ENCODE peak calls at places on chromosomes 3 and 15, in nine cellular contexts. One of them, this sample, is unnamed.

GRCh38 chr15:98958918-98959639 is 48.5 kb downstream of the PGPEP1L start:
- DNase-seq in lung: no peak
- DNase-seq in stomach: no peak
- DNase-seq in CD8-positive, alpha-beta T cell: no peak
- DNase-seq in cardiac muscle cell: no peak
- DNase-seq in SK-N-SH: no peak
- DNase-seq in HL-60: no peak
- DNase-seq in uterus: no peak
- DNase-seq in fibroblast of the aortic adventitia: no peak
- DNase-seq in this sample: no peak

GRCh38 chr15:88454867-88455810 is 12.0 kb downstream of the MRPL46 start:
- DNase-seq in SK-N-SH: peak; percentile 79
- DNase-seq in CD8-positive, alpha-beta T cell: no peak
- DNase-seq in fibroblast of the aortic adventitia: peak; percentile 81
- DNase-seq in HL-60: peak; percentile 64
- DNase-seq in lung: peak; percentile 58
- DNase-seq in uterus: peak; percentile 48
- DNase-seq in stomach: peak; percentile 67
- DNase-seq in cardiac muscle cell: peak; percentile 82
- DNase-seq in this sample: peak; percentile 38

GRCh38 chr3:172512363-172512762 is 10.9 kb downstream of the TNFSF10 start:
- DNase-seq in fibroblast of the aortic adventitia: peak; percentile 62
- DNase-seq in lung: peak; percentile 76
- DNase-seq in cardiac muscle cell: peak; percentile 93
- DNase-seq in HL-60: peak; percentile 99
- DNase-seq in SK-N-SH: no peak
- DNase-seq in uterus: no peak
- DNase-seq in CD8-positive, alpha-beta T cell: peak; percentile 41
- DNase-seq in stomach: peak; percentile 45
- DNase-seq in this sample: no peak

GRCh38 chr3:37824090-37824953 is 37.4 kb upstream of the CTDSPL start:
- DNase-seq in CD8-positive, alpha-beta T cell: no peak
- DNase-seq in cardiac muscle cell: no peak
- DNase-seq in fibroblast of the aortic adventitia: no peak
- DNase-seq in lung: no peak
- DNase-seq in uterus: no peak
- DNase-seq in HL-60: no peak
- DNase-seq in stomach: no peak
- DNase-seq in SK-N-SH: no peak
- DNase-seq in this sample: no peak

GRCh38 chr3:35426581-35426980 is 212.7 kb upstream of the ARPP21 start:
- DNase-seq in stomach: no peak
- DNase-seq in cardiac muscle cell: no peak
- DNase-seq in SK-N-SH: no peak
- DNase-seq in fibroblast of the aortic adventitia: no peak
- DNase-seq in uterus: no peak
- DNase-seq in HL-60: no peak
- DNase-seq in CD8-positive, alpha-beta T cell: no peak
- DNase-seq in lung: no peak
- DNase-seq in this sample: peak; percentile 53

GRCh38 chr3:188153949-188154757 is at the start of gene LPP:
- DNase-seq in HL-60: peak; percentile 92
- DNase-seq in cardiac muscle cell: peak; percentile 89
- DNase-seq in CD8-positive, alpha-beta T cell: peak; percentile 66
- DNase-seq in uterus: peak; percentile 71
- DNase-seq in stomach: peak; percentile 85
- DNase-seq in fibroblast of the aortic adventitia: peak; percentile 67
- DNase-seq in SK-N-SH: peak; percentile 72
- DNase-seq in lung: peak; percentile 89
- DNase-seq in this sample: no peak

GRCh38 chr15:40343512-40343911 is 2.8 kb upstream of the CCDC9B start:
- DNase-seq in CD8-positive, alpha-beta T cell: no peak
- DNase-seq in cardiac muscle cell: peak; percentile 93
- DNase-seq in fibroblast of the aortic adventitia: peak; percentile 90
- DNase-seq in uterus: no peak
- DNase-seq in stomach: no peak
- DNase-seq in HL-60: no peak
- DNase-seq in lung: no peak
- DNase-seq in SK-N-SH: no peak
- DNase-seq in this sample: no peak

GRCh38 chr3:98886525-98886924 is 15.0 kb downstream of the DCBLD2 start:
- DNase-seq in SK-N-SH: no peak
- DNase-seq in cardiac muscle cell: no peak
- DNase-seq in uterus: no peak
- DNase-seq in fibroblast of the aortic adventitia: no peak
- DNase-seq in lung: no peak
- DNase-seq in CD8-positive, alpha-beta T cell: no peak
- DNase-seq in stomach: no peak
- DNase-seq in HL-60: no peak
- DNase-seq in this sample: no peak

GRCh38 chr3:102673271-102674115 is 238.7 kb downstream of the ZPLD1 start:
- DNase-seq in uterus: peak; percentile 33
- DNase-seq in cardiac muscle cell: peak; percentile 69
- DNase-seq in stomach: peak; percentile 59
- DNase-seq in HL-60: peak; percentile 38
- DNase-seq in lung: peak; percentile 47
- DNase-seq in CD8-positive, alpha-beta T cell: peak; percentile 34
- DNase-seq in SK-N-SH: peak; percentile 64
- DNase-seq in fibroblast of the aortic adventitia: peak; percentile 46
- DNase-seq in this sample: peak; percentile 29

GRCh38 chr15:42456971-42457370 is 34.0 kb downstream of the ZNF106 start:
- DNase-seq in cardiac muscle cell: peak; percentile 45
- DNase-seq in uterus: no peak
- DNase-seq in CD8-positive, alpha-beta T cell: no peak
- DNase-seq in lung: no peak
- DNase-seq in HL-60: no peak
- DNase-seq in SK-N-SH: no peak
- DNase-seq in stomach: no peak
- DNase-seq in fibroblast of the aortic adventitia: peak; percentile 43
- DNase-seq in this sample: no peak

GRCh38 chr3:43855674-43856299 is 165.0 kb downstream of the ABHD5 start:
- DNase-seq in lung: peak; percentile 70
- DNase-seq in uterus: no peak
- DNase-seq in cardiac muscle cell: peak; percentile 78
- DNase-seq in SK-N-SH: peak; percentile 58
- DNase-seq in fibroblast of the aortic adventitia: peak; percentile 52
- DNase-seq in HL-60: peak; percentile 72
- DNase-seq in stomach: peak; percentile 69
- DNase-seq in CD8-positive, alpha-beta T cell: peak; percentile 5
- DNase-seq in this sample: peak; percentile 20

GRCh38 chr3:73056365-73057150 is 4.9 kb upstream of the EBLN2 start:
- DNase-seq in cardiac muscle cell: peak; percentile 64
- DNase-seq in SK-N-SH: peak; percentile 42
- DNase-seq in HL-60: no peak
- DNase-seq in CD8-positive, alpha-beta T cell: no peak
- DNase-seq in lung: no peak
- DNase-seq in uterus: no peak
- DNase-seq in fibroblast of the aortic adventitia: peak; percentile 85
- DNase-seq in stomach: no peak
- DNase-seq in this sample: peak; percentile 63

GRCh38 chr3:50378024-50378423 is 18.7 kb upstream of the TMEM115 start:
- DNase-seq in stomach: no peak
- DNase-seq in HL-60: no peak
- DNase-seq in fibroblast of the aortic adventitia: no peak
- DNase-seq in uterus: no peak
- DNase-seq in cardiac muscle cell: no peak
- DNase-seq in SK-N-SH: no peak
- DNase-seq in lung: no peak
- DNase-seq in CD8-positive, alpha-beta T cell: no peak
- DNase-seq in this sample: no peak
- TF ChIP-seq CTCF in stomach: no peak
- TF ChIP-seq CTCF in HL-60: no peak
- TF ChIP-seq CTCF in fibroblast of the aortic adventitia: no peak
- TF ChIP-seq CTCF in uterus: no peak
- TF ChIP-seq CTCF in cardiac muscle cell: no peak
- TF ChIP-seq CTCF in SK-N-SH: no peak
- TF ChIP-seq CTCF in lung: no peak
- TF ChIP-seq CTCF in CD8-positive, alpha-beta T cell: no peak
- TF ChIP-seq CTCF in this sample: no peak

GRCh38 chr3:114746502-114746901 is 400.6 kb downstream of the ZBTB20 start:
- DNase-seq in SK-N-SH: no peak
- DNase-seq in HL-60: no peak
- DNase-seq in stomach: no peak
- DNase-seq in CD8-positive, alpha-beta T cell: no peak
- DNase-seq in lung: no peak
- DNase-seq in fibroblast of the aortic adventitia: peak; percentile 52
- DNase-seq in cardiac muscle cell: no peak
- DNase-seq in uterus: no peak
- DNase-seq in this sample: no peak

GRCh38 chr3:114741066-114741465 is 406.0 kb downstream of the ZBTB20 start:
- DNase-seq in lung: no peak
- DNase-seq in fibroblast of the aortic adventitia: peak; percentile 37
- DNase-seq in cardiac muscle cell: no peak
- DNase-seq in uterus: no peak
- DNase-seq in HL-60: no peak
- DNase-seq in CD8-positive, alpha-beta T cell: no peak
- DNase-seq in SK-N-SH: no peak
- DNase-seq in stomach: no peak
- DNase-seq in this sample: no peak

GRCh38 chr3:114743746-114744145 is 403.3 kb downstream of the ZBTB20 start:
- DNase-seq in uterus: no peak
- DNase-seq in fibroblast of the aortic adventitia: no peak
- DNase-seq in stomach: no peak
- DNase-seq in CD8-positive, alpha-beta T cell: no peak
- DNase-seq in SK-N-SH: no peak
- DNase-seq in lung: no peak
- DNase-seq in HL-60: no peak
- DNase-seq in cardiac muscle cell: no peak
- DNase-seq in this sample: no peak

GRCh38 chr3:114739627-114740026 is 407.5 kb downstream of the ZBTB20 start:
- DNase-seq in SK-N-SH: no peak
- DNase-seq in cardiac muscle cell: no peak
- DNase-seq in fibroblast of the aortic adventitia: no peak
- DNase-seq in CD8-positive, alpha-beta T cell: no peak
- DNase-seq in lung: no peak
- DNase-seq in stomach: no peak
- DNase-seq in uterus: no peak
- DNase-seq in HL-60: no peak
- DNase-seq in this sample: no peak

GRCh38 chr3:114745322-114746240 is 401.5 kb downstream of the ZBTB20 start:
- DNase-seq in fibroblast of the aortic adventitia: peak; percentile 82
- DNase-seq in cardiac muscle cell: peak; percentile 67
- DNase-seq in HL-60: no peak
- DNase-seq in uterus: no peak
- DNase-seq in stomach: no peak
- DNase-seq in lung: no peak
- DNase-seq in CD8-positive, alpha-beta T cell: no peak
- DNase-seq in SK-N-SH: no peak
- DNase-seq in this sample: peak; percentile 11
- H3K4me3 ChIP-seq in fibroblast of the aortic adventitia: no peak overlapping the region
- H3K4me3 ChIP-seq in cardiac muscle cell: no peak overlapping the region
- H3K4me3 ChIP-seq in HL-60: no peak overlapping the region
- H3K4me3 ChIP-seq in uterus: no peak overlapping the region
- H3K4me3 ChIP-seq in stomach: no peak overlapping the region
- H3K4me3 ChIP-seq in lung: no peak overlapping the region
- H3K4me3 ChIP-seq in CD8-positive, alpha-beta T cell: no peak overlapping the region
- H3K4me3 ChIP-seq in SK-N-SH: no peak overlapping the region
- H3K4me3 ChIP-seq in this sample: no peak overlapping the region

GRCh38 chr3:30749230-30749629 is 142.8 kb downstream of the TGFBR2 start:
- DNase-seq in CD8-positive, alpha-beta T cell: no peak
- DNase-seq in fibroblast of the aortic adventitia: no peak
- DNase-seq in HL-60: no peak
- DNase-seq in stomach: no peak
- DNase-seq in lung: no peak
- DNase-seq in cardiac muscle cell: no peak
- DNase-seq in SK-N-SH: no peak
- DNase-seq in uterus: no peak
- DNase-seq in this sample: no peak

GRCh38 chr3:30750967-30751366 is 143.5 kb downstream of the GADL1 start:
- DNase-seq in HL-60: no peak
- DNase-seq in CD8-positive, alpha-beta T cell: no peak
- DNase-seq in stomach: no peak
- DNase-seq in fibroblast of the aortic adventitia: no peak
- DNase-seq in lung: no peak
- DNase-seq in cardiac muscle cell: no peak
- DNase-seq in uterus: no peak
- DNase-seq in SK-N-SH: no peak
- DNase-seq in this sample: no peak

GRCh38 chr3:30747771-30748281 is 141.4 kb downstream of the TGFBR2 start:
- DNase-seq in HL-60: no peak
- DNase-seq in fibroblast of the aortic adventitia: peak; percentile 68
- DNase-seq in cardiac muscle cell: peak; percentile 67
- DNase-seq in uterus: no peak
- DNase-seq in CD8-positive, alpha-beta T cell: no peak
- DNase-seq in SK-N-SH: peak; percentile 19
- DNase-seq in stomach: no peak
- DNase-seq in lung: no peak
- DNase-seq in this sample: peak; percentile 16

GRCh38 chr3:30752961-30753360 is 141.5 kb downstream of the GADL1 start:
- DNase-seq in lung: peak; percentile 38
- DNase-seq in HL-60: peak; percentile 71
- DNase-seq in uterus: no peak
- DNase-seq in SK-N-SH: no peak
- DNase-seq in stomach: peak; percentile 34
- DNase-seq in CD8-positive, alpha-beta T cell: no peak
- DNase-seq in cardiac muscle cell: peak; percentile 74
- DNase-seq in fibroblast of the aortic adventitia: peak; percentile 84
- DNase-seq in this sample: peak; percentile 15

GRCh38 chr3:30751610-30752299 is 142.7 kb downstream of the GADL1 start:
- DNase-seq in stomach: peak; percentile 27
- DNase-seq in HL-60: peak; percentile 22
- DNase-seq in SK-N-SH: peak; percentile 24
- DNase-seq in fibroblast of the aortic adventitia: peak; percentile 68
- DNase-seq in CD8-positive, alpha-beta T cell: peak; percentile 36
- DNase-seq in lung: no peak
- DNase-seq in uterus: peak; percentile 21
- DNase-seq in cardiac muscle cell: peak; percentile 71
- DNase-seq in this sample: peak; percentile 27
- TF ChIP-seq CTCF in stomach: no peak
- TF ChIP-seq CTCF in HL-60: no peak
- TF ChIP-seq CTCF in SK-N-SH: peak; percentile 69
- TF ChIP-seq CTCF in fibroblast of the aortic adventitia: peak; percentile 41
- TF ChIP-seq CTCF in CD8-positive, alpha-beta T cell: peak; percentile 55
- TF ChIP-seq CTCF in lung: no peak
- TF ChIP-seq CTCF in uterus: peak; percentile 17
- TF ChIP-seq CTCF in cardiac muscle cell: peak; percentile 59
- TF ChIP-seq CTCF in this sample: peak; percentile 57

DNA sequence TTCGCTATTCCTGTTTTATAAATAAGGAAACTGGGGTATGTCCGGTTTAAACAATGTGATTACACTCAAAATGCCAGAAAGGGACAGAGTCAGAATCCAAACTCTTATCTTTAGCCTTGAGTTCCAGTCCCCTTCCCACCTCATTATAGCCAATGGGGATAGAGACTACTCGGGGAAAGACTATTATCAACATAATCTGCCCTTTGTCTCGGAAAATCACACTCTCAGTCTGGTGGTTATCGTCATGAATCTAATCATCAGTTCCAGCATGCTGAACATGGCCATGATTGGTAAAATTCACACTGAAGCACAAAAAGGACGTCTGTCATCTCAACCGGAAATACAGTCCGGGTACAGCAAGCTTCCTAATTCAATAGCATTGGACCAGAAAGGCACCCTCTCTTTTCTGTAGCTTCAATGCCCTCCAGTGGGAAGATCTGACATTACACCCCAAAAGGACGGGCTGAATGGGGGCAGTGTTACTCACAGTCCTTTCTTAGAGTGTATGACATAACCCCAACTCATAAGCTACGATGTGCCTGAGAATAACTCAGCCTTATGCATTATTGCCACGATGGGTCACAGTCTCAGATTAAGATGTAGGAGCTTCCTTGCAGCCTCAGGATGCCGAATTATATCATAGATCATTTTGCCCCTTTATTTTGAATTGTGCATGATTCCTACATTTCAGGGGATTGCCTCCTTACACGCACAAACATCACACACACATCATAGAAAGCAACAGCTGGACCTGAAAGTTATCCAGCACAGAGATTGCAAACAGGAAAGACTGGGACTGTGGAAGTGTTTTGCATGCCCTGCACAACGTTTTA is 390.4 kb upstream of the LMCD1 start:
- DNase-seq in SK-N-SH: peak; percentile 68
- DNase-seq in lung: peak; percentile 64
- DNase-seq in stomach: peak; percentile 57
- DNase-seq in cardiac muscle cell: peak; percentile 81
- DNase-seq in HL-60: peak; percentile 55
- DNase-seq in CD8-positive, alpha-beta T cell: peak; percentile 39
- DNase-seq in fibroblast of the aortic adventitia: peak; percentile 57
- DNase-seq in uterus: peak; percentile 24
- DNase-seq in this sample: peak; percentile 58
- H3K4me3 ChIP-seq in SK-N-SH: peak overlapping the region; percentile 19
- H3K4me3 ChIP-seq in lung: no peak overlapping the region
- H3K4me3 ChIP-seq in stomach: peak overlapping the region; percentile 16
- H3K4me3 ChIP-seq in cardiac muscle cell: no peak overlapping the region
- H3K4me3 ChIP-seq in HL-60: no peak overlapping the region
- H3K4me3 ChIP-seq in CD8-positive, alpha-beta T cell: no peak overlapping the region
- H3K4me3 ChIP-seq in fibroblast of the aortic adventitia: no peak overlapping the region
- H3K4me3 ChIP-seq in uterus: no peak overlapping the region
- H3K4me3 ChIP-seq in this sample: no peak overlapping the region

This sample was measured in astrocyte of the cerebellum.